ENCODE peak calls at places on chromosomes 2 and 18, in ten cellular contexts. X is CD14-positive monocyte, E is astrocyte, S is AG08395, J is hippocampal formation, L is vagina, R is retina, Z is foreskin fibroblast, A is fibroblast of lung, D is ELF-1. H is an unnamed sample.
A peak's percentile ranks its signal among the peaks of the same experiment; 100 is the strongest.

GRCh38 chr2:238644095-238645081 is 203.5 kb upstream of the TWIST2 start:
- DNase-seq in S (peak; percentile 90), Z (peak; percentile 93), R (no peak), A (peak; percentile 86), J (no peak), L (peak; percentile 88), E (peak; percentile 82), X (no peak), D (no peak), H (no peak)

GRCh38 chr2:25063876-25064660 is 22.2 kb downstream of the EFR3B start:
- DNase-seq in L (no peak), S (no peak), D (no peak), R (no peak), X (no peak), J (peak; percentile 77), Z (no peak), A (no peak), E (peak; percentile 52), H (no peak)

GRCh38 chr2:95296036-95296435 is 1.1 kb upstream of the KCNIP3 start:
- DNase-seq in J (peak; percentile 74), R (peak; percentile 47), X (no peak), S (no peak), A (no peak), D (no peak), L (no peak), Z (no peak), E (no peak), H (no peak)

GRCh38 chr18:40676676-40677075 is 1278.4 kb upstream of the PIK3C3 start:
- DNase-seq in S (no peak), D (no peak), J (no peak), R (no peak), E (peak; percentile 23), L (no peak), A (no peak), X (no peak), Z (peak; percentile 2), H (no peak)

GRCh38 chr2:189849550-189849949 is 65.3 kb downstream of the PMS1 start:
- DNase-seq in R (no peak), Z (no peak), E (no peak), S (no peak), L (no peak), X (no peak), A (no peak), D (no peak), J (no peak), H (no peak)

GRCh38 chr2:128633501-128633900 is 314.8 kb upstream of the HS6ST1 start:
- DNase-seq in R (no peak), D (no peak), S (no peak), A (peak; percentile 34), X (no peak), J (no peak), E (peak; percentile 84), L (no peak), Z (peak; percentile 69), H (no peak)

GRCh38 chr2:233081232-233081730 is 21.1 kb downstream of the INPP5D start:
- DNase-seq in J (no peak), S (no peak), L (no peak), Z (no peak), X (peak; percentile 85), R (no peak), D (no peak), E (no peak), A (no peak), H (no peak)

GRCh38 chr2:234191819-234192407 is 141.4 kb downstream of the SPP2 start:
- DNase-seq in J (no peak), Z (no peak), E (peak; percentile 27), D (no peak), S (no peak), L (no peak), A (peak; percentile 19), R (no peak), X (no peak), H (no peak)

GRCh38 chr2:186639939-186640338 is 50.1 kb downstream of the ITGAV start:
- DNase-seq in J (no peak), L (no peak), S (no peak), D (no peak), E (no peak), R (no peak), Z (no peak), A (no peak), X (no peak), H (no peak)

GRCh38 chr2:101307503-101307902 is 998 bp downstream of the RNF149 start:
- DNase-seq in E (no peak), J (no peak), L (no peak), R (no peak), A (no peak), X (no peak), S (no peak), D (no peak), Z (peak; percentile 48), H (no peak)

GRCh38 chr2:30867385-30867784 is 60.1 kb upstream of the CAPN13 start:
- DNase-seq in Z (no peak), A (no peak), S (no peak), L (no peak), D (no peak), X (no peak), E (no peak), R (no peak), J (no peak), H (no peak)

GRCh38 chr2:140526575-140526974 is 1604.2 kb downstream of the LRP1B start:
- DNase-seq in L (no peak), E (peak; percentile 63), D (no peak), J (no peak), X (no peak), R (no peak), Z (peak; percentile 18), S (peak; percentile 8), A (no peak), H (no peak)

GRCh38 chr2:104321800-104322164 is 532.1 kb upstream of the POU3F3 start:
- DNase-seq in R (peak; percentile 34), E (peak; percentile 1), Z (no peak), L (no peak), S (no peak), X (no peak), D (no peak), A (no peak), J (no peak), H (no peak)

GRCh38 chr2:176445831-176446433 is 176.7 kb downstream of the MTX2 start:
- DNase-seq in X (no peak), J (no peak), Z (peak; percentile 68), E (peak; percentile 68), D (no peak), L (no peak), A (peak; percentile 56), S (peak; percentile 56), R (no peak), H (no peak)

GRCh38 chr18:13199169-13199568 is 19.4 kb upstream of the LDLRAD4 start:
- DNase-seq in S (no peak), Z (no peak), X (no peak), D (no peak), A (no peak), E (no peak), L (no peak), J (no peak), R (no peak), H (no peak)

H was measured in T-cell.